ENCODE peak calls at places on chromosomes 16 and 17, in six cellular contexts. U is CD8-positive, alpha-beta T cell; Q is renal cortical epithelial cell; N is hepatic stellate cell; D is epithelial cell of proximal tubule; Y is RPMI7951. G is an unnamed sample.

GRCh38 chr17:45436625-45437460 is 4.2 kb upstream of the ARHGAP27 start:
- DNase-seq in N (no peak), Y (no peak), D (no peak), Q (no peak), U (no peak), G (no peak)

GRCh38 chr16:57694556-57695377 is at the start of gene DRC7:
- DNase-seq in U (no peak), N (peak; percentile 71), Q (peak; percentile 76), D (peak; percentile 7), Y (peak; percentile 38), G (peak; percentile 65)

GRCh38 chr17:1239210-1239609 is 31.0 kb upstream of the BHLHA9 start:
- DNase-seq in Q (no peak), D (no peak), U (no peak), N (no peak), Y (peak; percentile 42), G (no peak)

GRCh38 chr17:41511716-41512115 is 6.3 kb upstream of the KRT13 start:
- DNase-seq in N (no peak), U (no peak), Q (no peak), Y (no peak), D (no peak), G (no peak)

GRCh38 chr17:10177921-10178788 is 20.3 kb downstream of the GAS7 start:
- DNase-seq in D (no peak), N (no peak), Y (peak; percentile 67), U (no peak), Q (no peak), G (peak; percentile 80)

GRCh38 chr16:24875466-24875865 is 29.7 kb downstream of the SLC5A11 start:
- DNase-seq in D (no peak), N (no peak), Y (no peak), Q (no peak), U (no peak), G (no peak)

GRCh38 chr17:77388384-77389306 is 247.9 kb downstream of the SEC14L1 start:
- DNase-seq in Y (no peak), N (no peak), Q (no peak), D (no peak), U (no peak), G (peak; percentile 49)

GRCh38 chr17:36469733-36470132 is 16.7 kb upstream of the ZNHIT3 start:
- DNase-seq in N (no peak), U (no peak), Y (no peak), D (no peak), Q (no peak), G (no peak)

GRCh38 chr17:71068351-71068750 is 899.0 kb downstream of the KCNJ2 start:
- DNase-seq in U (no peak), D (no peak), N (no peak), Q (peak; percentile 66), Y (no peak), G (no peak)

GRCh38 chr17:6213859-6214258 is 143.7 kb downstream of the WSCD1 start:
- DNase-seq in D (no peak), Y (no peak), Q (no peak), U (no peak), N (no peak), G (no peak)

GRCh38 chr16:10390330-10390729 is 4.5 kb downstream of the ATF7IP2 start:
- DNase-seq in Y (no peak), N (no peak), Q (no peak), U (no peak), D (no peak), G (no peak)

GRCh38 chr16:47881574-47881973 is 274.2 kb downstream of the ABCC12 start:
- DNase-seq in D (no peak), Y (no peak), U (no peak), Q (no peak), N (no peak), G (no peak)

GRCh38 chr17:79774561-79774975 is 3.4 kb upstream of the CBX2 start:
- DNase-seq in N (no peak), D (no peak), Y (no peak), U (no peak), Q (no peak), G (no peak)

GRCh38 chr16:66891797-66892196 is 11.5 kb downstream of the PDP2 start:
- DNase-seq in D (no peak), Q (no peak), N (no peak), U (no peak), Y (no peak), G (no peak)

GRCh38 chr16:80803341-80804060 is 897 bp downstream of the CDYL2 start:
- DNase-seq in Y (no peak), N (peak; percentile 43), U (peak; percentile 54), D (no peak), Q (no peak), G (peak; percentile 36)

GRCh38 chr17:8488931-8489330 is 53.2 kb downstream of the NDEL1 start:
- DNase-seq in Y (peak; percentile 86), N (peak; percentile 61), U (no peak), D (peak; percentile 82), Q (peak; percentile 80), G (peak; percentile 96)

GRCh38 chr16:17273142-17273561 is 197.6 kb downstream of the XYLT1 start:
- DNase-seq in U (no peak), N (peak; percentile 80), D (no peak), Y (peak; percentile 81), Q (peak; percentile 1), G (peak; percentile 87)

GRCh38 chr17:16926591-16927451 is 45.1 kb downstream of the TNFRSF13B start:
- DNase-seq in N (no peak), Q (no peak), D (no peak), U (no peak), Y (peak; percentile 92), G (peak; percentile 26)

GRCh38 chr16:10751291-10751697 is 7.7 kb downstream of the NUBP1 start:
- DNase-seq in Y (no peak), Q (no peak), N (no peak), D (no peak), U (no peak), G (no peak)

GRCh38 chr17:6796887-6797490 is 21.0 kb downstream of the FBXO39 start:
- DNase-seq in Y (peak; percentile 59), U (no peak), Q (peak; percentile 70), D (no peak), N (no peak), G (peak; percentile 58)

GRCh38 chr16:74252329-74252728 is 44.3 kb upstream of the PSMD7 start:
- DNase-seq in D (no peak), Q (no peak), N (no peak), Y (no peak), U (no peak), G (no peak)

GRCh38 chr17:6069611-6070279 is 434 bp upstream of the WSCD1 start:
- DNase-seq in U (no peak), Q (no peak), Y (no peak), N (no peak), D (no peak), G (no peak)

GRCh38 chr16:68590201-68590994 is 51.3 kb downstream of the ZFP90 start:
- DNase-seq in Y (peak; percentile 56), D (no peak), U (peak; percentile 62), N (peak; percentile 71), Q (peak; percentile 36), G (peak; percentile 75)

GRCh38 chr17:75325827-75326586 is 36.8 kb upstream of the SLC25A19 start:
- DNase-seq in Y (peak; percentile 94), N (no peak), D (no peak), Q (no peak), U (no peak), G (peak; percentile 96)

GRCh38 chr17:64519601-64520000 is 12.8 kb downstream of the CEP95 start:
- DNase-seq in Y (no peak), D (no peak), U (no peak), Q (no peak), N (no peak), G (no peak)

GRCh38 chr16:68356249-68356918 is 45.6 kb downstream of the PRMT7 start:
- DNase-seq in U (peak; percentile 83), D (no peak), N (no peak), Y (no peak), Q (no peak), G (no peak)

GRCh38 chr17:56174421-56174820 is 21.1 kb downstream of the ANKFN1 start:
- DNase-seq in D (no peak), N (no peak), U (no peak), Y (no peak), Q (no peak), G (peak; percentile 17)

GRCh38 chr17:42337442-42337841 is 49.1 kb downstream of the STAT5A start:
- DNase-seq in U (peak; percentile 78), Q (no peak), D (no peak), Y (no peak), N (no peak), G (no peak)

GRCh38 chr16:66248096-66248495 is 118.4 kb upstream of the CDH5 start:
- DNase-seq in D (no peak), N (no peak), U (no peak), Q (no peak), Y (no peak), G (no peak)

GRCh38 chr17:42248351-42249179 is 27.6 kb downstream of the STAT5B start:
- DNase-seq in D (peak; percentile 59), Y (peak; percentile 86), U (peak; percentile 90), Q (peak; percentile 90), N (peak; percentile 71), G (peak; percentile 34)

GRCh38 chr17:79930077-79930785 is 91.0 kb upstream of the CBX4 start:
- DNase-seq in Y (no peak), U (no peak), D (no peak), N (no peak), Q (no peak), G (no peak)

GRCh38 chr17:81966343-81967243 is 5.6 kb upstream of the NOTUM start:
- DNase-seq in Q (no peak), Y (peak; percentile 49), D (no peak), N (no peak), U (no peak), G (no peak)

G was measured in ELR.